ENCODE peak calls at places on chromosomes 5 and 9, in ten cellular contexts. R, D, K, N, L, A, O, W, Y and U are unnamed samples.

GRCh38 chr9:13330396-13331004 is 51.0 kb upstream of the MPDZ start:
- DNase-seq in A (no peak), L (no peak), N (no peak), D (no peak), Y (no peak), O (no peak), W (no peak), K (no peak), R (no peak), U (no peak)

GRCh38 chr9:124441291-124441690 is 9.0 kb upstream of the ADGRD2 start:
- DNase-seq in D (no peak), W (no peak), N (no peak), Y (no peak), R (no peak), L (no peak), O (no peak), K (no peak), A (no peak), U (no peak)

GRCh38 chr5:65030056-65030455 is 261.3 kb downstream of the CWC27 start:
- DNase-seq in K (no peak), R (no peak), N (no peak), A (no peak), W (no peak), Y (no peak), D (no peak), L (no peak), O (no peak), U (no peak)

GRCh38 chr5:134140530-134141201 is 26.2 kb downstream of the TCF7 start:
- DNase-seq in K (peak), L (peak), D (peak), W (peak), A (peak), R (no peak), Y (no peak), N (peak), O (peak), U (no peak)

GRCh38 chr9:71806916-71807315 is 38.6 kb upstream of the CEMIP2 start:
- DNase-seq in W (peak), N (peak), O (peak), A (peak), D (no peak), L (peak), K (peak), R (no peak), Y (peak), U (no peak)

GRCh38 chr9:93205045-93205768 is 21.3 kb downstream of the WNK2 start:
- DNase-seq in K (no peak), R (no peak), W (no peak), N (no peak), O (peak), L (peak), Y (no peak), D (no peak), A (no peak), U (no peak)

GRCh38 chr5:154371687-154372086 is 74.1 kb upstream of the SAP30L start:
- DNase-seq in K (no peak), O (no peak), Y (no peak), N (peak), R (no peak), D (peak), A (no peak), W (no peak), L (peak), U (no peak)

GRCh38 chr5:66015296-66015960 is 89.1 kb downstream of the ERBIN start:
- DNase-seq in A (no peak), W (no peak), R (no peak), Y (no peak), N (no peak), L (no peak), O (no peak), K (no peak), D (no peak), U (no peak)

GRCh38 chr9:125218621-125219020 is 18.3 kb downstream of the RABEPK start:
- DNase-seq in Y (no peak), W (no peak), D (no peak), L (no peak), N (no peak), R (no peak), K (no peak), O (no peak), A (no peak), U (no peak)

GRCh38 chr9:72960446-72960845 is 7.6 kb upstream of the ALDH1A1 start:
- DNase-seq in K (no peak), W (no peak), Y (no peak), L (no peak), R (no peak), O (no peak), A (no peak), D (no peak), N (no peak), U (no peak)

GRCh38 chr5:181271081-181271480 is 10.1 kb upstream of the TRIM52 start:
- DNase-seq in R (no peak), O (no peak), D (no peak), K (no peak), L (peak), N (no peak), W (no peak), A (no peak), Y (no peak), U (no peak)

GRCh38 chr9:122116040-122116439 is 22.9 kb upstream of the TTLL11 start:
- DNase-seq in K (no peak), D (no peak), N (no peak), R (no peak), O (no peak), A (no peak), L (no peak), W (no peak), Y (no peak), U (no peak)

GRCh38 chr9:134949681-134950403 is 32.1 kb upstream of the FCN1 start:
- DNase-seq in W (no peak), A (no peak), N (no peak), R (no peak), L (no peak), K (no peak), D (no peak), O (no peak), Y (no peak), U (no peak)

GRCh38 chr5:83095973-83096539 is 18.7 kb downstream of the XRCC4 start:
- DNase-seq in R (no peak), A (no peak), O (no peak), K (peak), N (peak), W (no peak), L (no peak), D (peak), Y (no peak), U (no peak)

GRCh38 chr9:94912700-94913249 is 186.3 kb downstream of the AOPEP start:
- DNase-seq in Y (no peak), N (peak), R (no peak), K (peak), L (no peak), O (no peak), A (no peak), D (no peak), W (no peak), U (peak)

GRCh38 chr5:172616730-172617129 is 24.3 kb upstream of the NEURL1B start:
- DNase-seq in L (no peak), Y (no peak), D (no peak), K (no peak), R (no peak), N (no peak), O (no peak), W (no peak), A (no peak), U (no peak)

GRCh38 chr9:35798658-35799366 is 7.4 kb downstream of the NPR2 start:
- DNase-seq in N (peak), D (no peak), K (no peak), A (no peak), W (no peak), L (no peak), O (no peak), Y (no peak), R (no peak), U (no peak)

GRCh38 chr5:932628-933250 is 40.1 kb downstream of the TRIP13 start:
- DNase-seq in O (no peak), A (no peak), K (no peak), N (no peak), D (no peak), W (no peak), R (no peak), Y (no peak), L (no peak), U (no peak)

GRCh38 chr9:121305269-121305994 is 37.5 kb downstream of the GSN start:
- DNase-seq in K (no peak), W (no peak), O (no peak), R (no peak), D (no peak), A (no peak), Y (no peak), L (peak), N (no peak), U (no peak)

GRCh38 chr5:163614787-163615186 is 109.4 kb downstream of the MAT2B start:
- DNase-seq in W (no peak), D (no peak), Y (no peak), R (no peak), N (no peak), K (no peak), L (no peak), A (no peak), O (no peak), U (no peak)

GRCh38 chr5:115725522-115725921 is 90.9 kb downstream of the CDO1 start:
- DNase-seq in R (no peak), K (no peak), L (no peak), Y (no peak), D (no peak), N (no peak), A (no peak), W (no peak), O (no peak), U (no peak)

GRCh38 chr5:91690921-91691320 is 307.8 kb upstream of the ARRDC3 start:
- DNase-seq in L (no peak), O (no peak), R (no peak), K (no peak), N (no peak), A (no peak), D (no peak), Y (no peak), W (no peak), U (no peak)